ENCODE peak calls at places on chromosome 6, in ten cellular contexts. M is HepG2, Y is HCT116, I is H9, G is MM.1S, H is hepatocyte, L is GM23248, B is astrocyte, R is endothelial cell of umbilical vein, E is neural progenitor cell. O is an unnamed sample.

GRCh38 chr6:144646066-144646800 is 361.1 kb downstream of the UTRN start:
- DNase-seq in M (no peak), Y (no peak), I (no peak), G (no peak), H (no peak), L (peak; percentile 32), B (peak; percentile 64), R (no peak), E (no peak), O (no peak)

GRCh38 chr6:20724443-20724842 is 190.2 kb downstream of the CDKAL1 start:
- DNase-seq in M (no peak), Y (no peak), I (peak; percentile 48), G (no peak), H (no peak), L (no peak), B (no peak), R (no peak), E (peak; percentile 11), O (no peak)

GRCh38 chr6:138882369-138883017 is 86.6 kb downstream of the ECT2L start:
- DNase-seq in M (no peak), Y (no peak), I (no peak), G (no peak), H (no peak), L (no peak), B (no peak), R (no peak), E (no peak), O (no peak)

GRCh38 chr6:19848465-19848864 is 11.3 kb downstream of the ID4 start:
- DNase-seq in M (no peak), Y (no peak), I (no peak), G (no peak), H (no peak), L (no peak), B (no peak), R (no peak), E (no peak), O (no peak)

GRCh38 chr6:105783333-105783945 is 302.7 kb upstream of the PRDM1 start:
- DNase-seq in M (no peak), Y (no peak), I (no peak), G (no peak), H (no peak), L (no peak), B (no peak), R (no peak), E (no peak), O (no peak)

GRCh38 chr6:123448306-123448884 is 188.4 kb downstream of the TRDN start:
- DNase-seq in M (no peak), Y (no peak), I (no peak), G (no peak), H (no peak), L (no peak), B (no peak), R (no peak), E (no peak), O (no peak)

GRCh38 chr6:93915961-93916360 is 496.6 kb upstream of the EPHA7 start:
- DNase-seq in M (no peak), Y (no peak), I (no peak), G (no peak), H (no peak), L (no peak), B (no peak), R (no peak), E (no peak), O (no peak)

GRCh38 chr6:32937230-32937633 is 3.6 kb downstream of the HLA-DMB start:
- DNase-seq in M (no peak), Y (no peak), I (no peak), G (no peak), H (no peak), L (no peak), B (no peak), R (no peak), E (no peak), O (no peak)

GRCh38 chr6:110999634-111000270 is 17.9 kb downstream of the RPF2 start:
- DNase-seq in M (peak; percentile 22), Y (no peak), I (no peak), G (no peak), H (peak; percentile 28), L (peak; percentile 52), B (peak; percentile 12), R (peak; percentile 59), E (peak; percentile 16), O (no peak)

GRCh38 chr6:152185158-152185574 is 377.7 kb downstream of the ESR1 start:
- DNase-seq in M (no peak), Y (no peak), I (no peak), G (peak; percentile 25), H (no peak), L (no peak), B (no peak), R (no peak), E (no peak), O (peak; percentile 47)

GRCh38 chr6:43159599-43159998 is 11.5 kb upstream of the SRF start:
- DNase-seq in M (no peak), Y (no peak), I (no peak), G (no peak), H (no peak), L (no peak), B (no peak), R (no peak), E (no peak), O (peak; percentile 35)

GRCh38 chr6:90294614-90294988 is 2.0 kb downstream of the BACH2 start:
- DNase-seq in M (no peak), Y (no peak), I (peak; percentile 36), G (peak; percentile 19), H (no peak), L (peak; percentile 15), B (no peak), R (no peak), E (peak; percentile 63), O (no peak)

GRCh38 chr6:39961178-39961577 is 26.9 kb upstream of the MOCS1 start:
- DNase-seq in M (no peak), Y (no peak), I (no peak), G (no peak), H (no peak), L (peak; percentile 6), B (peak; percentile 5), R (no peak), E (no peak), O (no peak)

GRCh38 chr6:33700391-33701050 is 11.0 kb downstream of the UQCC2 start:
- DNase-seq in M (peak; percentile 58), Y (peak; percentile 65), I (peak; percentile 93), G (peak; percentile 71), H (peak; percentile 88), L (peak; percentile 87), B (peak; percentile 36), R (peak; percentile 81), E (peak; percentile 89), O (no peak)

GRCh38 chr6:134623391-134623790 is 305.5 kb upstream of the SGK1 start:
- DNase-seq in M (no peak), Y (no peak), I (no peak), G (no peak), H (no peak), L (no peak), B (no peak), R (no peak), E (no peak), O (no peak)

GRCh38 chr6:7146079-7146828 is 38.5 kb downstream of the RREB1 start:
- DNase-seq in M (peak; percentile 84), Y (no peak), I (no peak), G (peak; percentile 37), H (peak; percentile 56), L (peak; percentile 79), B (peak; percentile 69), R (peak; percentile 64), E (no peak), O (peak; percentile 86)

GRCh38 chr6:105646391-105646867 is 243.5 kb upstream of the PREP start:
- DNase-seq in M (no peak), Y (no peak), I (no peak), G (peak; percentile 12), H (no peak), L (peak; percentile 4), B (peak; percentile 37), R (no peak), E (no peak), O (no peak)

GRCh38 chr6:44428682-44429081 is 41.2 kb downstream of the CDC5L start:
- DNase-seq in M (no peak), Y (no peak), I (no peak), G (no peak), H (no peak), L (peak; percentile 70), B (no peak), R (no peak), E (no peak), O (no peak)

GRCh38 chr6:36840471-36841461 is 1.5 kb upstream of the CPNE5 start:
- DNase-seq in M (peak; percentile 64), Y (no peak), I (peak; percentile 63), G (no peak), H (peak; percentile 38), L (peak; percentile 74), B (no peak), R (no peak), E (peak; percentile 55), O (peak; percentile 89)

GRCh38 chr6:122126894-122127293 is 272.6 kb upstream of the HSF2 start:
- DNase-seq in M (no peak), Y (no peak), I (no peak), G (no peak), H (no peak), L (no peak), B (no peak), R (no peak), E (no peak), O (no peak)
- H3K27ac ChIP-seq in M (no peak overlapping the region), Y (no peak overlapping the region), I (no peak overlapping the region), G (no peak overlapping the region), H (no peak overlapping the region), L (no peak overlapping the region), B (no peak overlapping the region), R (no peak overlapping the region), E (no peak overlapping the region), O (no peak overlapping the region)

GRCh38 chr6:12007915-12008286 is 4.2 kb upstream of the HIVEP1 start:
- DNase-seq in M (no peak), Y (no peak), I (no peak), G (no peak), H (no peak), L (no peak), B (no peak), R (no peak), E (no peak), O (no peak)
- H4K20me1 ChIP-seq in M (no peaks in the 10 kb centered on the region), Y (no peaks in the 10 kb centered on the region), I (no peaks in the 10 kb centered on the region), G (no peaks in the 10 kb centered on the region), H (no peaks in the 10 kb centered on the region), L (no peaks in the 10 kb centered on the region), B (no peaks in the 10 kb centered on the region), R (no peaks in the 10 kb centered on the region), E (no peaks in the 10 kb centered on the region), O (no peaks in the 10 kb centered on the region)

GRCh38 chr6:45830441-45831139 is 185.1 kb downstream of the CLIC5 start:
- DNase-seq in M (no peak), Y (no peak), I (no peak), G (peak; percentile 48), H (no peak), L (no peak), B (peak; percentile 12), R (no peak), E (no peak), O (no peak)
- H3K27ac ChIP-seq in M (no peak overlapping the region), Y (no peak overlapping the region), I (no peak overlapping the region), G (no peak overlapping the region), H (no peak overlapping the region), L (no peak overlapping the region), B (no peak overlapping the region), R (no peak overlapping the region), E (no peak overlapping the region), O (no peak overlapping the region)

DNA sequence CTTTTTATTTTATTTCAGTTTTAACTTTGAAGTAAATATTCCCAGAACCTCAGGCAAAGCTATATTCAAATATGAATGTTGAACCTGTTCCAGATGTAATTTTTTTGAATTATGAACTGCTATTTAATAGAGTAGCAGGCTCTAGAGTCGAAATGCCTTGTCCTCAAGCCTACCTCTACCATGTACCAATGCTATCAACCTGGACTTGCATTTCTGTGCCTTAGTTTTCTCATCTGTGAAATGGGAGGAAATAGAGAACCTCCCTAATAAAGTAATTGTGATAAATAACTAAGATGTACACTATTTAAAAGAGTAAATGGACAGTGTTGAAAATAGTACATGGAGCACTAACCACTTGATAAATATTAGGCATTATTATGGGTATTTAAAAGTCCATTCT is 551.6 kb upstream of the JARID2 start:
- DNase-seq in M (no peak), Y (no peak), I (no peak), G (no peak), H (no peak), L (no peak), B (no peak), R (no peak), E (no peak), O (no peak)
- H4K20me1 ChIP-seq in M (no peaks in the 10 kb centered on the region), Y (no peaks in the 10 kb centered on the region), I (no peaks in the 10 kb centered on the region), G (no peaks in the 10 kb centered on the region), H (no peaks in the 10 kb centered on the region), L (no peaks in the 10 kb centered on the region), B (no peaks in the 10 kb centered on the region), R (no peaks in the 10 kb centered on the region), E (no peaks in the 10 kb centered on the region), O (no peaks in the 10 kb centered on the region)